ENCODE peak calls at places on chromosome 3, in four cellular contexts. O is effector memory CD4-positive, alpha-beta T cell; D is fibroblast of lung; F is SHP77. I is an unnamed sample.
A peak's percentile ranks its signal among the peaks of the same experiment; 100 is the strongest.

GRCh38 chr3:100087203-100087602 is 27.1 kb downstream of the FILIP1L start:
- DNase-seq in O (no peak), F (no peak), D (peak; percentile 86), I (no peak)

GRCh38 chr3:46354478-46354877 is 567 bp downstream of the CCR2 start:
- DNase-seq in D (no peak), O (no peak), F (no peak), I (no peak)

GRCh38 chr3:177777699-177778098 is 580.4 kb upstream of the TBL1XR1 start:
- DNase-seq in D (peak; percentile 48), F (peak; percentile 46), O (no peak), I (peak; percentile 8)

GRCh38 chr3:183698318-183698731 is 728 bp downstream of the YEATS2 start:
- DNase-seq in O (no peak), F (no peak), D (peak; percentile 36), I (peak; percentile 7)

GRCh38 chr3:69116162-69116561 is 6.2 kb downstream of the LMOD3 start:
- DNase-seq in D (no peak), O (no peak), F (no peak), I (no peak)

GRCh38 chr3:106247902-106248684 is 379.3 kb upstream of the CBLB start:
- DNase-seq in F (no peak), O (no peak), D (peak; percentile 34), I (no peak)

GRCh38 chr3:11563159-11563558 is 80.6 kb downstream of the VGLL4 start:
- DNase-seq in F (no peak), D (no peak), O (no peak), I (no peak)

GRCh38 chr3:155640098-155640497 is 104.8 kb downstream of the PLCH1 start:
- DNase-seq in O (no peak), D (no peak), F (no peak), I (no peak)

GRCh38 chr3:117165611-117166051 is 456.1 kb downstream of the TUSC7 start:
- DNase-seq in O (no peak), D (peak; percentile 25), F (no peak), I (no peak)

GRCh38 chr3:40920041-40920440 is 279.3 kb upstream of the CTNNB1 start:
- DNase-seq in D (peak; percentile 63), F (no peak), O (no peak), I (no peak)

GRCh38 chr3:126136428-126137220 is 43.8 kb downstream of the ALDH1L1 start:
- DNase-seq in D (no peak), O (no peak), F (no peak), I (no peak)

GRCh38 chr3:112619295-112619694 is 21.6 kb downstream of the CCDC80 start:
- DNase-seq in F (no peak), O (no peak), D (peak; percentile 56), I (no peak)

GRCh38 chr3:149376728-149377407 is 581 bp downstream of the TM4SF1 start:
- DNase-seq in D (peak; percentile 81), F (peak; percentile 22), O (no peak), I (no peak)

GRCh38 chr3:130242850-130243569 is 102.5 kb upstream of the COL6A5 start:
- DNase-seq in F (no peak), O (no peak), D (no peak), I (no peak)

GRCh38 chr3:131224886-131225550 is 156.6 kb upstream of the NUDT16 start:
- DNase-seq in F (no peak), O (no peak), D (peak; percentile 60), I (no peak)

GRCh38 chr3:188217011-188217463 is 63.1 kb downstream of the LPP start:
- DNase-seq in O (no peak), D (no peak), F (no peak), I (no peak)

GRCh38 chr3:57100046-57100695 is 39.7 kb downstream of the SPATA12 start:
- DNase-seq in D (peak; percentile 55), O (peak; percentile 23), F (peak; percentile 37), I (peak; percentile 36)

GRCh38 chr3:46947981-46948791 is 28.4 kb downstream of the CCDC12 start:
- DNase-seq in O (peak; percentile 79), F (peak; percentile 39), D (peak; percentile 61), I (peak; percentile 84)

GRCh38 chr3:169662215-169663070 is 1.1 kb downstream of the MECOM start:
- DNase-seq in F (peak; percentile 28), D (peak; percentile 70), O (no peak), I (peak; percentile 17)

GRCh38 chr3:16362781-16363180 is 97.8 kb downstream of the OXNAD1 start:
- DNase-seq in O (no peak), D (peak; percentile 53), F (no peak), I (no peak)

GRCh38 chr3:195385526-195385925 is 57.3 kb downstream of the ACAP2 start:
- DNase-seq in O (no peak), D (peak; percentile 62), F (no peak), I (no peak)

GRCh38 chr3:6216135-6216792 is 644.7 kb upstream of the GRM7 start:
- DNase-seq in D (no peak), F (no peak), O (no peak), I (no peak)

GRCh38 chr3:99777708-99778107 is 40.0 kb upstream of the CMSS1 start:
- DNase-seq in D (no peak), O (no peak), F (no peak), I (no peak)

GRCh38 chr3:108036984-108037741 is 53.7 kb downstream of the CD47 start:
- DNase-seq in O (no peak), F (no peak), D (peak; percentile 23), I (no peak)

GRCh38 chr3:27914199-27914598 is 192.1 kb upstream of the EOMES start:
- DNase-seq in F (no peak), D (no peak), O (no peak), I (no peak)

GRCh38 chr3:53195066-53195450 is 34.0 kb downstream of the PRKCD start:
- DNase-seq in F (no peak), O (no peak), D (no peak), I (no peak)

GRCh38 chr3:64011685-64012084 is 11.6 kb downstream of the PSMD6 start:
- DNase-seq in O (no peak), D (peak; percentile 90), F (no peak), I (no peak)

GRCh38 chr3:71436337-71436736 is 147.2 kb downstream of the FOXP1 start:
- DNase-seq in O (no peak), D (peak; percentile 72), F (no peak), I (no peak)

GRCh38 chr3:185308126-185308754 is 54.4 kb upstream of the EHHADH start:
- DNase-seq in F (peak; percentile 13), O (peak; percentile 6), D (peak; percentile 30), I (no peak)

GRCh38 chr3:6860911-6861330 is at the start of gene GRM7:
- DNase-seq in O (no peak), F (no peak), D (peak; percentile 83), I (no peak)

GRCh38 chr3:170751083-170751893 is 118.7 kb downstream of the RPL22L1 start:
- DNase-seq in F (no peak), D (peak; percentile 92), O (no peak), I (no peak)

GRCh38 chr3:115325539-115325938 is 178.5 kb upstream of the ZBTB20 start:
- DNase-seq in D (peak; percentile 61), F (no peak), O (no peak), I (no peak)

I was measured in T-helper 17 cell.